ENCODE peak calls at places on chromosomes 6 and 20, in four cellular contexts. S is body of pancreas, M is stomach, Y is suprapubic skin. K is an unnamed sample.
A peak's percentile ranks its signal among the peaks of the same experiment; 100 is the strongest.

GRCh38 chr6:92216717-92217116 is 1202.6 kb downstream of the EPHA7 start:
- DNase-seq in S (no peak), M (no peak), Y (no peak), K (no peak)

GRCh38 chr6:121321282-121321681 is 13.0 kb downstream of the TBC1D32 start:
- DNase-seq in S (no peak), M (no peak), Y (no peak), K (no peak)

GRCh38 chr6:56521988-56522387 is 120.7 kb downstream of the DST start:
- DNase-seq in S (no peak), M (no peak), Y (no peak), K (no peak)

GRCh38 chr20:59666586-59666985 is 62.2 kb downstream of the PHACTR3 start:
- DNase-seq in S (no peak), M (no peak), Y (no peak), K (no peak)

GRCh38 chr6:29584821-29585220 is at the start of gene OR2H2:
- DNase-seq in S (no peak), M (no peak), Y (no peak), K (no peak)

GRCh38 chr20:7843613-7844012 is 96.6 kb downstream of the HAO1 start:
- DNase-seq in S (no peak), M (no peak), Y (no peak), K (no peak)

GRCh38 chr6:88919032-88919431 is 44.4 kb downstream of the RNGTT start:
- DNase-seq in S (no peak), M (no peak), Y (no peak), K (no peak)

GRCh38 chr6:154370545-154370944 is 13.9 kb upstream of the IPCEF1 start:
- DNase-seq in S (peak; percentile 20), M (no peak), Y (no peak), K (no peak)

GRCh38 chr6:28002181-28002580 is 45.1 kb downstream of the OR2B6 start:
- DNase-seq in S (no peak), M (no peak), Y (no peak), K (peak; percentile 2)

GRCh38 chr20:38171301-38172010 is 6.4 kb upstream of the TGM2 start:
- DNase-seq in S (no peak), M (no peak), Y (no peak), K (no peak)

GRCh38 chr6:138105446-138105845 is 1.8 kb downstream of the PERP start:
- DNase-seq in S (no peak), M (no peak), Y (no peak), K (no peak)

GRCh38 chr6:15194453-15194852 is 51.4 kb upstream of the JARID2 start:
- DNase-seq in S (no peak), M (no peak), Y (no peak), K (no peak)

GRCh38 chr20:51917886-51918545 is 115.7 kb upstream of the SALL4 start:
- DNase-seq in S (no peak), M (no peak), Y (no peak), K (no peak)

GRCh38 chr6:150068786-150069648 is at the start of gene ULBP3:
- DNase-seq in S (peak; percentile 95), M (peak; percentile 92), Y (peak; percentile 86), K (peak; percentile 80)

GRCh38 chr20:61832181-61832580 is 233.5 kb downstream of the TAF4 start:
- DNase-seq in S (no peak), M (no peak), Y (no peak), K (no peak)

GRCh38 chr6:39980839-39981580 is 46.7 kb upstream of the MOCS1 start:
- DNase-seq in S (peak; percentile 64), M (no peak), Y (no peak), K (peak; percentile 26)

GRCh38 chr6:23272536-23272935 is 703.2 kb downstream of the HDGFL1 start:
- DNase-seq in S (no peak), M (no peak), Y (no peak), K (no peak)

GRCh38 chr20:49941456-49941855 is 5.3 kb downstream of the RNF114 start:
- DNase-seq in S (no peak), M (no peak), Y (no peak), K (no peak)

GRCh38 chr6:16752206-16752867 is 8.9 kb downstream of the ATXN1 start:
- DNase-seq in S (no peak), M (no peak), Y (no peak), K (peak; percentile 14)

GRCh38 chr6:30013296-30013922 is 47.7 kb upstream of the POLR1H start:
- DNase-seq in S (peak; percentile 17), M (no peak), Y (no peak), K (no peak)

GRCh38 chr20:20695250-20695816 is 17.1 kb downstream of the RALGAPA2 start:
- DNase-seq in S (no peak), M (no peak), Y (no peak), K (no peak)

DNA sequence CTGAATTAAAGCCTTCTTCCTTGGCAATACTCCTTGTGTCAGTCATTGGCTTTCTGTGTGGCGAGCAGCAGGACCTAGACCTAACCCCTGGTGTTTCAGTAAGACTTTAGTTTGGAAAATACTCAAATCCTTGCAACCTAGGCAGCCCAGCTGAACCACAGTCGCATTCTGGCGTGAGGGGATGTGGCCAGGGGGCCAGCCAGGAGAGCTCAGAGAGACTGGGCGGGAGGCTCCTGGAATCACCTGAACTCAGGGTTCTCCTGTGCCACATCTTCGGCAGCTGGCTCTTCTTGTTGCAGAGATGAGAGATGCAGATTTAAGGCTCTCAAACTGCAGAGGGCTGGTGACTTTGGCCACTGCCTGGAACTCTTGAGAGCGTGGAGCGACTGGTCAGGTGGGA is 102.7 kb downstream of the SYNDIG1 start:
- DNase-seq in S (no peak), M (no peak), Y (no peak), K (no peak)
- TF ChIP-seq POLR2A in S (no peak), M (no peak), Y (no peak), K (no peak)

GRCh38 chr20:46349742-46350056 is 41.4 kb upstream of the CDH22 start:
- DNase-seq in S (no peak), M (peak; percentile 41), Y (no peak), K (no peak)

GRCh38 chr20:46348972-46349741 is 40.9 kb upstream of the CDH22 start:
- DNase-seq in S (peak; percentile 56), M (peak; percentile 69), Y (no peak), K (peak; percentile 69)

GRCh38 chr20:46350986-46351267 is 42.6 kb upstream of the CDH22 start:
- DNase-seq in S (no peak), M (no peak), Y (no peak), K (no peak)

GRCh38 chr20:46351357-46352058 is 43.2 kb upstream of the CDH22 start:
- DNase-seq in S (no peak), M (no peak), Y (no peak), K (peak; percentile 38)

DNA sequence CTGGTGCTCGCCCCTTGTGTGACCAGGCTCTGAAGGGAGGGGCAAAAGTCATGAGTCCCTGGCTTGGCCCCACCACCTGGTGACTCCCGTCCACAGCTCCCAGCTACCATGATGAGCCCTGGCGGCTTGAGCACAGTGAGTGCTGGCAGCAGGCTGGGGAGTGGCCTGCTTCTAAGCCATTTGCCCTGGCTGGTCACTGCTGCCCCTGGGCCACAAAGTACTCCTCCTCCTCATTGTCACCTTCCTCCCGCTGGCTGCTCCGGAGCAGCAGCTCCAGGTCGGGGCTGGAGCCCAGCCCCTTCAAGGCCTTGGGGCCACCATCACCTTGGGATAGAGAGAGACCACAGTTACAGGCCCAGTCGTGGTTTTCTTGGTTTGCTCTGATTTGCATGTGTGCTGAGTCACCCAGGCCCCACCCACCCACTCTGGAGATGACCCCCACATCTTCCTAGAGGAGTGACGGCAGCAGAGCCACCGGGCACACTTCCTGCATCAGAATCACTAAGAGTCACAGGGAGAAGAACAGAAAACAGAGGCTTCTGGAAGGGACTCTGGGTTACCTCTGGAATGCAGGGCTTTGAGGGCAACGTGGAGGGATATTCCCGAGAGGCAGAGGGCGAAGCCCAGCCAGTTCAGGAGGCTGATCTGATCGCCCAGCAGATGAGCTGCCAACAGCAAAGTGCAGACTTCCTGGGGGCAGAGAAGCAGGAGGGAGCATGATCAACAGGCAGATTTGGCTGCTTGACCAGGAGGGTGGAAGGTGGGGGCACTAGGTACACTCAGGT is 42.1 kb upstream of the CDH22 start:
- DNase-seq in S (no peak), M (no peak), Y (no peak), K (peak; percentile 62)
- TF ChIP-seq POLR2A in S (no peak), M (no peak), Y (no peak), K (no peak)

GRCh38 chr6:13290335-13290734 is 38.0 kb downstream of the TBC1D7 start:
- DNase-seq in S (no peak), M (no peak), Y (peak; percentile 37), K (no peak)

GRCh38 chr6:13289789-13290318 is 38.5 kb downstream of the TBC1D7 start:
- DNase-seq in S (peak; percentile 40), M (no peak), Y (peak; percentile 12), K (no peak)

GRCh38 chr6:13288481-13288880 is 39.9 kb downstream of the TBC1D7 start:
- DNase-seq in S (no peak), M (no peak), Y (peak; percentile 28), K (no peak)

GRCh38 chr6:13287104-13287503 is 41.2 kb downstream of the TBC1D7 start:
- DNase-seq in S (no peak), M (no peak), Y (peak; percentile 55), K (no peak)

DNA sequence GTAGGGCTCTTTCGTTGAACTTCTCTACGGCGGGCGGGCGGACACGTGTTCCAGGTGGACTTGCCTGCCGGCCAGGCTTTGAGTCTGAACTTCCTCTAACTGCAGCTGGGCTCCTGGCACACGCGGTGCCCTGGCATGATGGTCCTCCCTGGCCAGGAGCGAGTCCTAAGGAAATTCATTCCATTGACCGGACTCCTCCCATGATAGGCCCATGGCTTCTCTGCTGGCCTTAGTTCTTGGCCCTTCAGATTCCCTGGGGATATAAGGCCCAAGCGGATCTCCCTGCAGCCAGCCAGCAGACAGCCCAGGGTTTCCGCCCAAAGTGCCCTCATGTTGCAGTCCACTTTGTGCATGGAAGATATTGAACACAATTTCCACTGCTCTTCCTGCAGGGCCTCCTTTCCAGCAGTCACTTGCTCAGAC is 39.4 kb downstream of the TBC1D7 start:
- DNase-seq in S (no peak), M (no peak), Y (no peak), K (no peak)
- TF ChIP-seq POLR2A in S (no peak), M (no peak), Y (no peak), K (no peak)

GRCh38 chr20:18588554-18589043 is 745 bp downstream of the DTD1 start:
- DNase-seq in S (no peak), M (no peak), Y (no peak), K (no peak)

GRCh38 chr20:18585134-18585533 is 2.7 kb upstream of the DTD1 start:
- DNase-seq in S (no peak), M (no peak), Y (no peak), K (no peak)

GRCh38 chr20:18590163-18590562 is 2.3 kb downstream of the DTD1 start:
- DNase-seq in S (no peak), M (no peak), Y (no peak), K (no peak)

DNA sequence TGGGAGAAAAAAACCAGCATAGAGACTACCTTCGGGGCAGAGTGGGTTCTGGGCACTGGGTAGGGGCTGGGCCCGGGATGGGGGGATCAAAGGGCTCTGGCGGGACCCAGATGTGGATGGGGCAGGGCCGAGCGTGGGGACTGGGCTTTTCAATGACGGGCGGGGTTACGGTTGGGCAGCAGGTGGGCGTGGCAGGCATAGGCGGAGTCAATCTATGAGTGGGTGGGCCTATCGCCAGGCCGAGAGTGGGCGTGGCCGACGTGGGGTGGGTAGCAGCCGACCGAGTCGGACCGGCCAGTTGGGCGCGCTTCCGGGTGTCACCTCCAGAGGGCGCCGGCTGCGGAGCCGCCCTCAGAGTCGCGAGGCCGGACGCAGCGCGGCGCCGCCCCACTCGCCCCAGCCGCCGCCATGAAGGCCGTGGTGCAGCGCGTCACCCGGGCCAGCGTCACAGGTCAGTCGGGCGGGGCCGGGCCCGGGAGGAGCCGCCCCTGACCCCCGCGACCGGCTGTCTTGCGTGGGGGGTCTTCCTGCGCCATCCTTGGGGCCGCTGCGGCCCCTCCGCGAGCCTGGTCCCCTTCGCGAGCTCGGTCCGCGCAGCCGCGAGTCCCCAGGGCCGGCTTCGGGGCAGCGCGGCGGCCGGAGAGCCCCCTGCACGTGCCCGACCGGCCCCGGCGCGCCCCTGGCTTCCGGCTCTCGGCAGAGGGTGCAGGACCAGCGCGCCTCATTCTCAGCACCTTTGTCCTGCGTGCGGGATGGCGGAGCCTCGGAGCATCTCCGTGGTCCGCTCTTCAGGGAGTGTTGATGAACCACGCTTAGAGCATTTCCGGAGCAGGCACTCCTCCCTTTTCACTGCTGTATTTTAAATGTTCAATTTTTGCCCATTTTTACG is at the start of gene DTD1:
- DNase-seq in S (peak; percentile 93), M (peak; percentile 96), Y (peak; percentile 96), K (peak; percentile 90)
- TF ChIP-seq POLR2A in S (peak; percentile 34), M (no peak), Y (no peak), K (peak; percentile 69)

K was measured in H54.